ENCODE peak calls at places on chromosomes 12 and 14, in seven cellular contexts. X is hepatocyte, F is PC-3, H is GM23248, G is GM23338, C is OCI-LY7, U is SK-N-SH. Y is an unnamed sample.
A peak's percentile ranks its signal among the peaks of the same experiment; 100 is the strongest.

GRCh38 chr12:2295941-2296461 is 243.2 kb downstream of the CACNA1C start:
- DNase-seq in X (peak; percentile 31), F (no peak), H (peak; percentile 91), G (no peak), C (peak; percentile 16), U (no peak), Y (no peak)

GRCh38 chr12:27981874-27982273 is 9.3 kb upstream of the PTHLH start:
- DNase-seq in X (no peak), F (peak; percentile 100), H (peak; percentile 81), G (no peak), C (no peak), U (no peak), Y (no peak)

GRCh38 chr12:131075611-131076010 is 121.9 kb downstream of the ADGRD1 start:
- DNase-seq in X (no peak), F (no peak), H (no peak), G (no peak), C (no peak), U (no peak), Y (no peak)

GRCh38 chr14:104499784-104500496 is 79.6 kb upstream of the C14orf180 start:
- DNase-seq in X (no peak), F (no peak), H (no peak), G (no peak), C (no peak), U (no peak), Y (no peak)

GRCh38 chr14:92362781-92363235 is 39.8 kb downstream of the SLC24A4 start:
- DNase-seq in X (no peak), F (peak; percentile 64), H (peak; percentile 90), G (no peak), C (no peak), U (no peak), Y (no peak)

GRCh38 chr12:79557690-79558315 is 133.0 kb downstream of the PAWR start:
- DNase-seq in X (no peak), F (no peak), H (peak; percentile 8), G (no peak), C (no peak), U (no peak), Y (no peak)

GRCh38 chr12:104569348-104570173 is 112.8 kb downstream of the CHST11 start:
- DNase-seq in X (no peak), F (no peak), H (no peak), G (no peak), C (peak; percentile 39), U (no peak), Y (no peak)

GRCh38 chr12:120110550-120111501 is 5.7 kb downstream of the RAB35 start:
- DNase-seq in X (no peak), F (no peak), H (no peak), G (peak; percentile 47), C (peak; percentile 79), U (no peak), Y (peak; percentile 16)

GRCh38 chr12:65171870-65172269 is 2.5 kb downstream of the LEMD3 start:
- DNase-seq in X (peak; percentile 7), F (peak; percentile 44), H (peak; percentile 15), G (no peak), C (peak; percentile 47), U (no peak), Y (no peak)

DNA sequence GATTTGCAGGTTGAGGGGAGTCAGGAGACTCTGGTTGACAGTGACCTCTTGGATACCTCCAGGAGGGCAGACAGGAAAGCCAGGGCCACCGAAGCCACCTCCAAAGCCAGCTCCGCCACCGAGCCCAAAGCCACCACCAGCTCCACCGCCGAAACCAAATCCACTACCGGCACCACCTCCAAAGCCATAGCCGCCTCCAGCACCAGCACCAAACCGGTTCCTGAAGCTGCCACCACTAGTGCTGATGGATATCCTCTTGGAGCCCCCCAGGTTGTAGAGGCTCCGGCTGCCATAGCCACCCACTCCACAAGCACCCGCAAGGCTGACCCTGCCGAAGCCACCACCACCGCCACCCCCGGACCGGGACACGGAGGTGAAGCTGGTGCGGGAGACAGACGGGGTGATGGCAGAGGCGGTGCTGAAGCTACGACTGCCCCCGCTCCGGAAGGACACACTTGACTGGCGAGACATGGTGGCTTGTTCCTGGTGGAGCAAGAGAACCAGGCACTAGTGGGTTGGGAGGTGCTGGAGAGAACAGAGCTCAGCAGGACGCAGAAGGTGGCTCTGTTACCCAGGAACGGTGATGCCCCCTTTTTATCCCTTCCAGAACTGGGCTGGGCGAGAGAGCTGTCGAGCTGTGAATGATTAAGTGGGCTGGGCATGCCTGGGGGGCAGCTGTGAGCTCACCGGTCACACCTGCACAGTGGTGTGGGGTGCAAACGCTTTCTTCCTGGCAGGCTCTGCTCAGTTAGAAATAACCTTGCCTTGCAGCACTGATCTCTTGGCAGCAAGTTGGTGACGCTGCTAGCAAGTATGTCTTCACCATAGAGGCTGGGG is at the start of gene KRT5:
- DNase-seq in X (no peak), F (no peak), H (no peak), G (no peak), C (no peak), U (no peak), Y (no peak)
- H3K27ac ChIP-seq in X (peak within 1 kb of the TSS; percentile 22), F (no peak within 1 kb of the TSS), H (no peak within 1 kb of the TSS), G (no peak within 1 kb of the TSS), C (no peak within 1 kb of the TSS), U (no peak within 1 kb of the TSS), Y (no peak within 1 kb of the TSS)

DNA sequence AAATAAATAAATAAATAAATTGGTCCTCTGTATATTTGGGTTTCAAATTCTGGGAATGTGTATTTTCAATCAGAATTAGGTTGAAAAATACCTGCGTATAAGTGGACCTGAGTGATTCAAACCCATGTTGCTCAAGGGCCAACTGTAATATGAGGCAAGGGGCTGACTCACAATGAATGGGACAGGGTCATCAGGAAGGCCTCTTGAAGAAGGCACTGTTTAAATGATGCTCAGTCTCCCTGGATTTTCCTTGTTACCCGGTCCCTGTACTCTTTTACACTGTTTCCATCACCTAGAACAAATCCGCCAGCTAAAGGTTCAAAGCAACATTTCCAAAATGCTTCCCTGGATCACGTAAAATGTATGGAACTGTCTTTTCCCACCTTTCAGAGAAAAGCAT is 3.8 kb downstream of the PSMB5 start:
- DNase-seq in X (no peak), F (peak; percentile 44), H (no peak), G (no peak), C (no peak), U (no peak), Y (no peak)
- TF ChIP-seq EZH2phosphoT487 in X (no peak), F (no peak), H (no peak), G (no peak), C (no peak), U (no peak), Y (no peak)

DNA sequence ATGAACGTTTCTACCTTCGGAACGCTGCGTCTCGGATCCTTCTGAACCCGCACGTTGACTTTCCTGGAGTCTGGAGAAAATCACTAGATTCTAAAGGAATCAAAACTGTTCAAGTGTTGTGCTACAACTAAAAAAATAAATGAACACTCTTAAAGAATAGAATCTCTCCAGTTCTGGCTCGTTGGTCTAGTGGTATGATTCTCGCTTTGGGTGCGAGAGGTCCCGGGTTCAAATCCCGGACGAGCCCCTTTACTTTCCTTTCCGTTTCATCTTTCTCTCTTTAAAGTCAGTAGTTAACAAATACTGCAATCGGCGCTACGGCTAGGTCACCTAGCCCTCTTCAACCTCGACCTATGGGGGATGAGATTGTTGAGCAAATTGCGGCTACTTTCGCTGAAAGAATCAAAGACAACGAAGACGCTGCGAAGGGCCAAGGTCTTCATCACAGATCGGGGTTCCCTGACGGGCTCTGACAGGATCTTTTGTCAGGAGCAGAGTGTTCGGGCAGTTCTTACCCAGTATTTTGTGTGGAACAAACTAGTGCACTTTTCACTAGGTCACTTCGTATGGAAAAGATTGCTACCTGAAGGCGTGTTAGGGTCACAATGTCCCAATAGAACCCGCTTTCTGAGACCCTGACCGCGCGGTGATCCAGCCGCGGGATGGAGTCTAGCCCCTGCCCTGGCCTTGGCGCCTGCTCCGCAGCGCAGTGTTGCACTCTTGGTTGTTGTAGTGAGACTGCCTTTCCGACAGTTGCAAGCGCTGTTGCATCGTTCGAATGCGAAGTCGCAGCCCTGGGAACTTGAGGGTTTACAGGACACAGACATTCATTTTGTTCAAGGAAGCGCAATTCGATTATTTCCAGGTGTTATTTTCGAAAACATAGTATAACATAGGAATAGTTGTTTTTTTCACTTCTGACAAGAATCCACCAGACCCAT is 8.4 kb downstream of the OR6S1 start:
- DNase-seq in X (peak; percentile 84), F (peak; percentile 91), H (peak; percentile 83), G (peak; percentile 97), C (no peak), U (peak; percentile 43), Y (peak; percentile 87)
- H3K27ac ChIP-seq in X (peak overlapping the region; percentile 5), F (no peak overlapping the region), H (no peak overlapping the region), G (no peak overlapping the region), C (no peak overlapping the region), U (no peak overlapping the region), Y (no peak overlapping the region)

DNA sequence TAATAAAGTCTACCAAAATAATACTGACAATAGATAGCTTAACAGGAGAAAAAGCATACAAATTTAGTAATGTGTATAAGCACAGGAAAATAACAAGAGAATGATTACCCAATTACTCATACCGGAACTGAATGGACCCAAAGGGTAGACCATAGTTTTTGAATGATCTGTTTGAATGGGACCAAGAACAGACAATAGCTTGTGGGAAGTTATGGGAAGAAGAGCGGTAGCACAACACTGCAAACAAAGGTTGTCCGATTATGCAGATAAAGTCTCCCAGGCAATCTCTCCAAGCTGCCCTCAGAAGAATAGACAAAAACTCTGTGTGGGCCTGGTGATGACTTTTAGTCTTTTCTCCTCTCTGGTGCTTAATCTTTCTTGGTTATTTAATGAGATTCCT is 96.6 kb upstream of the NEDD1 start:
- DNase-seq in X (no peak), F (peak; percentile 89), H (peak; percentile 37), G (no peak), C (no peak), U (no peak), Y (peak; percentile 54)
- TF ChIP-seq EZH2phosphoT487 in X (no peak), F (no peak), H (no peak), G (no peak), C (no peak), U (no peak), Y (no peak)

GRCh38 chr12:5047729-5048128 is 4.0 kb downstream of the KCNA5 start:
- DNase-seq in X (no peak), F (no peak), H (no peak), G (no peak), C (no peak), U (no peak), Y (no peak)

GRCh38 chr12:5051913-5052312 is 8.2 kb downstream of the KCNA5 start:
- DNase-seq in X (no peak), F (no peak), H (no peak), G (no peak), C (peak; percentile 22), U (no peak), Y (no peak)

GRCh38 chr12:5052348-5052747 is 8.7 kb downstream of the KCNA5 start:
- DNase-seq in X (no peak), F (no peak), H (no peak), G (no peak), C (no peak), U (no peak), Y (no peak)

GRCh38 chr12:5050542-5050941 is 6.9 kb downstream of the KCNA5 start:
- DNase-seq in X (no peak), F (no peak), H (no peak), G (no peak), C (no peak), U (no peak), Y (no peak)

GRCh38 chr12:5051334-5051733 is 7.7 kb downstream of the KCNA5 start:
- DNase-seq in X (no peak), F (no peak), H (no peak), G (no peak), C (peak; percentile 12), U (no peak), Y (no peak)
- H3K27ac ChIP-seq in X (no peak overlapping the region), F (no peak overlapping the region), H (no peak overlapping the region), G (no peak overlapping the region), C (no peak overlapping the region), U (no peak overlapping the region), Y (no peak overlapping the region)

Y was measured in neural progenitor cell.